ENCODE peak calls at places on chromosomes 4 and X, in four cellular contexts. A is A172; W is CD4-positive, alpha-beta memory T cell; C is left kidney. O is an unnamed sample.

GRCh38 chrX:39809326-39809725 is 288.4 kb downstream of the BCOR start:
- DNase-seq in W (no peak), C (no peak), A (peak; percentile 53), O (no peak)

GRCh38 chr4:175253184-175253902 is 335.2 kb downstream of the ADAM29 start:
- DNase-seq in A (no peak), C (no peak), W (no peak), O (no peak)

GRCh38 chr4:77434299-77435092 is 171.1 kb upstream of the CXCL13 start:
- DNase-seq in A (no peak), C (no peak), W (no peak), O (no peak)

GRCh38 chr4:168656055-168656660 is 159.3 kb downstream of the PALLD start:
- DNase-seq in W (no peak), A (peak; percentile 50), C (no peak), O (no peak)

GRCh38 chr4:7328913-7329638 is 105.7 kb downstream of the PSAPL1 start:
- DNase-seq in W (no peak), C (no peak), A (peak; percentile 89), O (no peak)

GRCh38 chr4:82797591-82798081 is 960 bp downstream of the SCD5 start:
- DNase-seq in A (no peak), C (peak; percentile 71), W (no peak), O (no peak)

GRCh38 chr4:72107456-72107855 is 75.7 kb downstream of the NPFFR2 start:
- DNase-seq in C (no peak), W (no peak), A (no peak), O (no peak)

GRCh38 chr4:137644201-137644600 is 111.9 kb upstream of the PCDH18 start:
- DNase-seq in A (no peak), C (no peak), W (no peak), O (no peak)

GRCh38 chr4:82782626-82783025 is 16.0 kb downstream of the SCD5 start:
- DNase-seq in C (no peak), A (no peak), W (no peak), O (no peak)

O was measured in activated CD8-positive, alpha-beta T cell treated with anti-CD3 and anti-CD28 coated beads, Interleukin-2, amount 10 ng/mL, durations not matched to agents 7 days and 5 days.